ENCODE peak calls at places on chromosomes 4 and X, in four cellular contexts. One of them, this sample, is unnamed.

GRCh38 chr4:26273308-26273980 is 47.4 kb upstream of the RBPJ start:
- DNase-seq in OCI-LY7: no peak
- DNase-seq in fibroblast of lung: no peak
- DNase-seq in WERI-Rb-1: no peak
- DNase-seq in this sample: peak

GRCh38 chr4:23327120-23327519 is 562.7 kb downstream of the PPARGC1A start:
- DNase-seq in OCI-LY7: no peak
- DNase-seq in fibroblast of lung: peak
- DNase-seq in WERI-Rb-1: no peak
- DNase-seq in this sample: no peak

GRCh38 chr4:16967722-16968121 is 69.3 kb upstream of the LDB2 start:
- DNase-seq in OCI-LY7: no peak
- DNase-seq in fibroblast of lung: peak
- DNase-seq in WERI-Rb-1: no peak
- DNase-seq in this sample: no peak

GRCh38 chr4:62526671-62527070 is 1326.5 kb downstream of the ADGRL3 start:
- DNase-seq in OCI-LY7: no peak
- DNase-seq in fibroblast of lung: no peak
- DNase-seq in WERI-Rb-1: no peak
- DNase-seq in this sample: peak

GRCh38 chr4:85747871-85748491 is 273.0 kb downstream of the ARHGAP24 start:
- DNase-seq in OCI-LY7: peak
- DNase-seq in fibroblast of lung: peak
- DNase-seq in WERI-Rb-1: peak
- DNase-seq in this sample: no peak

GRCh38 chr4:138494931-138495330 is 252.8 kb upstream of the SLC7A11 start:
- DNase-seq in OCI-LY7: no peak
- DNase-seq in fibroblast of lung: peak
- DNase-seq in WERI-Rb-1: peak
- DNase-seq in this sample: no peak

GRCh38 chr4:166527500-166527899 is 654.5 kb downstream of the TLL1 start:
- DNase-seq in OCI-LY7: no peak
- DNase-seq in fibroblast of lung: peak
- DNase-seq in WERI-Rb-1: no peak
- DNase-seq in this sample: no peak

GRCh38 chr4:128543726-128544125 is 256.1 kb upstream of the PGRMC2 start:
- DNase-seq in OCI-LY7: no peak
- DNase-seq in fibroblast of lung: no peak
- DNase-seq in WERI-Rb-1: no peak
- DNase-seq in this sample: no peak

GRCh38 chr4:36753048-36753447 is 471.6 kb downstream of the DTHD1 start:
- DNase-seq in OCI-LY7: no peak
- DNase-seq in fibroblast of lung: no peak
- DNase-seq in WERI-Rb-1: no peak
- DNase-seq in this sample: no peak

DNA sequence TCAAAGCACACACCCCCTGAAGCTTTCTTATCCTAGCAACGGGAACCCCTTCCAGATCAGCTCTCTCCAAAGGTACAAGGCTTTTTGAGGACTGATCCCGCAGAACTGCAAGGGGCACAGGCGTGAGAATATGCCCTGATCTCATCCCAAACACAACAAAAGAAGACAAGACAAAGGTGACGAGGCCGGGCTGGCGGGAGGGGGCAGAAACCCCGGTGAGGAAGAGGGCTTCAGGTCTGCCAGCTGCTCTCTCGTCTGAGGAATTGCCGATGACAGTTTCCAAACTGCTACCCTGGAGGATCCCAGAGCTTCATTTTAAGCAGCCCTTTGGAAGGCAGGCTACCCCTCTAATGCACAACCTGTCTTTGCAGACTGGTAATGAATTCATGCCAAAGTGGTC is 3.4 kb downstream of the HCFC1 start:
- DNase-seq in OCI-LY7: no peak
- DNase-seq in fibroblast of lung: no peak
- DNase-seq in WERI-Rb-1: no peak
- DNase-seq in this sample: no peak
- H3K4me3 ChIP-seq in OCI-LY7: peak
- H3K4me3 ChIP-seq in fibroblast of lung: peak
- H3K4me3 ChIP-seq in WERI-Rb-1: peak
- H3K4me3 ChIP-seq in this sample: peak

DNA sequence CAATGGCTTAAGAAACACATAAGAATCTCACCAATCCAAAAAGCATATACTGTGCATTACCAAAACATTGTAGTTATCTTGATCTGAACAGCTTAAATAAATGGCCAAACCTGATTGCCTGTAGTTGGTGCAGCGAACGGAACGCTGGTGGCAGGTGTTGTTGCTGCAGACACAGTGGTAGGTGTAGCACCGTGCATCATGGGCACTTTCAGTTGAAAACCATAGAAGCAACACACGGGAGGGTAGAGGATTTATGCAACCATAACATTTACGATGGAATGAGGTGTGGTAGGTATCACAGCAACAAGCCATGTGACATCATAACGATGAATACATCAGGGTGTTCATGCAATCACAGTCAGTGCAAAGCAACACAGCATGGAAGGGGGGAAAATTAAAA is 106.8 kb downstream of the MBNL3 start:
- DNase-seq in OCI-LY7: no peak
- DNase-seq in fibroblast of lung: no peak
- DNase-seq in WERI-Rb-1: no peak
- DNase-seq in this sample: no peak
- H3K27ac ChIP-seq in OCI-LY7: no peak
- H3K27ac ChIP-seq in fibroblast of lung: no peak
- H3K27ac ChIP-seq in WERI-Rb-1: no peak
- H3K27ac ChIP-seq in this sample: no peak

GRCh38 chrX:8845469-8845868 is 44.3 kb upstream of the FAM9A start:
- DNase-seq in OCI-LY7: no peak
- DNase-seq in fibroblast of lung: no peak
- DNase-seq in WERI-Rb-1: no peak
- DNase-seq in this sample: no peak
- H3K4me3 ChIP-seq in OCI-LY7: no peak
- H3K4me3 ChIP-seq in fibroblast of lung: no peak
- H3K4me3 ChIP-seq in WERI-Rb-1: no peak
- H3K4me3 ChIP-seq in this sample: no peak

GRCh38 chr4:174450051-174450450 is 72.2 kb downstream of the HPGD start:
- DNase-seq in OCI-LY7: no peak
- DNase-seq in fibroblast of lung: no peak
- DNase-seq in WERI-Rb-1: no peak
- DNase-seq in this sample: no peak

GRCh38 chr4:174449152-174449551 is 73.1 kb downstream of the HPGD start:
- DNase-seq in OCI-LY7: no peak
- DNase-seq in fibroblast of lung: no peak
- DNase-seq in WERI-Rb-1: no peak
- DNase-seq in this sample: no peak

GRCh38 chr4:174451897-174452296 is 70.4 kb downstream of the HPGD start:
- DNase-seq in OCI-LY7: no peak
- DNase-seq in fibroblast of lung: no peak
- DNase-seq in WERI-Rb-1: no peak
- DNase-seq in this sample: no peak

GRCh38 chr4:174454815-174455473 is 67.3 kb downstream of the HPGD start:
- DNase-seq in OCI-LY7: no peak
- DNase-seq in fibroblast of lung: no peak
- DNase-seq in WERI-Rb-1: no peak
- DNase-seq in this sample: no peak

GRCh38 chr4:174450452-174450851 is 71.8 kb downstream of the HPGD start:
- DNase-seq in OCI-LY7: no peak
- DNase-seq in fibroblast of lung: no peak
- DNase-seq in WERI-Rb-1: no peak
- DNase-seq in this sample: no peak
- H3K27ac ChIP-seq in OCI-LY7: no peak
- H3K27ac ChIP-seq in fibroblast of lung: no peak
- H3K27ac ChIP-seq in WERI-Rb-1: no peak
- H3K27ac ChIP-seq in this sample: no peak

GRCh38 chr4:145480257-145480656 is 1.4 kb upstream of the SMAD1 start:
- DNase-seq in OCI-LY7: peak
- DNase-seq in fibroblast of lung: no peak
- DNase-seq in WERI-Rb-1: no peak
- DNase-seq in this sample: no peak
- H3K4me3 ChIP-seq in OCI-LY7: peak
- H3K4me3 ChIP-seq in fibroblast of lung: no peak
- H3K4me3 ChIP-seq in WERI-Rb-1: no peak
- H3K4me3 ChIP-seq in this sample: no peak

GRCh38 chrX:49043220-49043986 is at the start of gene TFE3:
- DNase-seq in OCI-LY7: peak
- DNase-seq in fibroblast of lung: peak
- DNase-seq in WERI-Rb-1: peak
- DNase-seq in this sample: peak

GRCh38 chrX:49040376-49040955 is 2.7 kb downstream of the TFE3 start:
- DNase-seq in OCI-LY7: no peak
- DNase-seq in fibroblast of lung: peak
- DNase-seq in WERI-Rb-1: no peak
- DNase-seq in this sample: no peak

GRCh38 chrX:49042581-49043219 is 457 bp downstream of the TFE3 start:
- DNase-seq in OCI-LY7: no peak
- DNase-seq in fibroblast of lung: peak
- DNase-seq in WERI-Rb-1: no peak
- DNase-seq in this sample: no peak

GRCh38 chrX:49041683-49042529 is 1.3 kb downstream of the TFE3 start:
- DNase-seq in OCI-LY7: peak
- DNase-seq in fibroblast of lung: peak
- DNase-seq in WERI-Rb-1: peak
- DNase-seq in this sample: no peak

DNA sequence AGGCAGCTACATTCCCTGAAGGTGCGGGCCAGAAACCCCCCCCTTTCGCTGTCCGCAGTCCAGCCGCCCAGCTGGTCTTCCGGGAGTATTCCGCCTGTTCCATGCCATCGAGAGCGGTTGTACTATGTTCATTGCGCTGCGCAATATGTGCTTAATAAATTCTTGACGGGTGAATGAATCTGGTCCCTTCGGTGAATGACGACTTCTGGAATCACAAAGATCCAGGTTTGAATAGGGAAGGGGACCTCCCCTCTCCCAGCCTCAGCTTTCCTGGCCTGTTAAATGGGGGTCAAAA is 777 bp upstream of the TFE3 start:
- DNase-seq in OCI-LY7: no peak
- DNase-seq in fibroblast of lung: no peak
- DNase-seq in WERI-Rb-1: no peak
- DNase-seq in this sample: no peak
- H3K27ac ChIP-seq in OCI-LY7: no peak
- H3K27ac ChIP-seq in fibroblast of lung: no peak
- H3K27ac ChIP-seq in WERI-Rb-1: peak
- H3K27ac ChIP-seq in this sample: peak

GRCh38 chr4:184470785-184471110 is 3.6 kb downstream of the IRF2 start:
- DNase-seq in OCI-LY7: no peak
- DNase-seq in fibroblast of lung: no peak
- DNase-seq in WERI-Rb-1: no peak
- DNase-seq in this sample: no peak
- H3K4me3 ChIP-seq in OCI-LY7: peak
- H3K4me3 ChIP-seq in fibroblast of lung: no peak
- H3K4me3 ChIP-seq in WERI-Rb-1: no peak
- H3K4me3 ChIP-seq in this sample: no peak

GRCh38 chr4:60078984-60079383 is 1121.1 kb upstream of the ADGRL3 start:
- DNase-seq in OCI-LY7: no peak
- DNase-seq in fibroblast of lung: no peak
- DNase-seq in WERI-Rb-1: no peak
- DNase-seq in this sample: no peak
- H3K27ac ChIP-seq in OCI-LY7: no peak
- H3K27ac ChIP-seq in fibroblast of lung: no peak
- H3K27ac ChIP-seq in WERI-Rb-1: no peak
- H3K27ac ChIP-seq in this sample: no peak

DNA sequence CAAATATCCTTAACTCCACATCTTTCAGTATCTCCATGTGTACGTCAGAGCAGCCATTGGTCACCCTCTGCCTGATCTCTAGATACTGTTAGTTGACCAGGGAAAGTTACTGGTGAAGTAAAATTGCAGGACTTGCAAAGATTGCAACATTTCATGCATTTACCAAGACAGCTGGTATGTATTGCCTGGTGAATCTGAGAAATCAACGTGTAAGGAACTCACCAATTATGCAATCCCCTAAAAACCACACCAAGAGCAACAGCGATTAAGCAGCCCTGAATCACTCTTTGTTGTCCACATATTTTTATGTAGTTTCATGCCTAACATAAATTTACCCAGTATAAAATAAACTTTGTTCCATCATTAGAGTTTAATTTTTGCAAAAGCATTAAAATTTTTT is 271.2 kb downstream of the NLGN4X start:
- DNase-seq in OCI-LY7: no peak
- DNase-seq in fibroblast of lung: peak
- DNase-seq in WERI-Rb-1: no peak
- DNase-seq in this sample: no peak
- H3K4me3 ChIP-seq in OCI-LY7: no peak
- H3K4me3 ChIP-seq in fibroblast of lung: no peak
- H3K4me3 ChIP-seq in WERI-Rb-1: no peak
- H3K4me3 ChIP-seq in this sample: no peak

This sample was measured in left lung.